ENCODE peak calls at places on chromosomes 16 and 17, in seven cellular contexts. One of them, this sample, is unnamed.
A peak's percentile ranks its signal among the peaks of the same experiment; 100 is the strongest.

GRCh38 chr16:78916928-78917545 is 683.5 kb downstream of the MAF start:
- DNase-seq in endothelial cell of umbilical vein: no peak
- DNase-seq in OCI-LY7: no peak
- DNase-seq in IMR-90: no peak
- DNase-seq in heart left ventricle: no peak
- DNase-seq in gastrocnemius medialis: no peak
- DNase-seq in lung: no peak
- DNase-seq in this sample: no peak

GRCh38 chr16:27326738-27327585 is 13.2 kb downstream of the IL4R start:
- DNase-seq in gastrocnemius medialis: peak; percentile 78
- DNase-seq in lung: peak; percentile 83
- DNase-seq in endothelial cell of umbilical vein: peak; percentile 78
- DNase-seq in IMR-90: peak; percentile 97
- DNase-seq in OCI-LY7: peak; percentile 38
- DNase-seq in heart left ventricle: peak; percentile 89
- DNase-seq in this sample: peak; percentile 24

GRCh38 chr16:78292726-78293380 is 193.4 kb downstream of the WWOX start:
- DNase-seq in OCI-LY7: no peak
- DNase-seq in lung: peak; percentile 32
- DNase-seq in IMR-90: no peak
- DNase-seq in gastrocnemius medialis: no peak
- DNase-seq in endothelial cell of umbilical vein: no peak
- DNase-seq in heart left ventricle: no peak
- DNase-seq in this sample: no peak

GRCh38 chr16:61246592-61246991 is 789.6 kb downstream of the CDH8 start:
- DNase-seq in endothelial cell of umbilical vein: no peak
- DNase-seq in gastrocnemius medialis: no peak
- DNase-seq in OCI-LY7: no peak
- DNase-seq in IMR-90: no peak
- DNase-seq in lung: no peak
- DNase-seq in heart left ventricle: no peak
- DNase-seq in this sample: no peak

GRCh38 chr16:12575288-12575687 is 228.4 kb downstream of the CPPED1 start:
- DNase-seq in gastrocnemius medialis: no peak
- DNase-seq in endothelial cell of umbilical vein: no peak
- DNase-seq in heart left ventricle: no peak
- DNase-seq in OCI-LY7: peak; percentile 73
- DNase-seq in lung: no peak
- DNase-seq in IMR-90: no peak
- DNase-seq in this sample: no peak

GRCh38 chr17:19720631-19721426 is 4.4 kb upstream of the SLC47A2 start:
- DNase-seq in OCI-LY7: no peak
- DNase-seq in endothelial cell of umbilical vein: no peak
- DNase-seq in IMR-90: no peak
- DNase-seq in gastrocnemius medialis: no peak
- DNase-seq in heart left ventricle: no peak
- DNase-seq in lung: no peak
- DNase-seq in this sample: no peak

GRCh38 chr17:76007850-76008165 is 7.2 kb downstream of the CDK3 start:
- DNase-seq in lung: no peak
- DNase-seq in heart left ventricle: no peak
- DNase-seq in IMR-90: no peak
- DNase-seq in OCI-LY7: no peak
- DNase-seq in gastrocnemius medialis: no peak
- DNase-seq in endothelial cell of umbilical vein: no peak
- DNase-seq in this sample: no peak

GRCh38 chr16:26071383-26071782 is 379.6 kb downstream of the HS3ST4 start:
- DNase-seq in OCI-LY7: no peak
- DNase-seq in gastrocnemius medialis: no peak
- DNase-seq in IMR-90: no peak
- DNase-seq in heart left ventricle: no peak
- DNase-seq in endothelial cell of umbilical vein: no peak
- DNase-seq in lung: no peak
- DNase-seq in this sample: no peak

GRCh38 chr16:84040823-84041391 is 1.7 kb downstream of the SLC38A8 start:
- DNase-seq in endothelial cell of umbilical vein: no peak
- DNase-seq in lung: no peak
- DNase-seq in OCI-LY7: no peak
- DNase-seq in IMR-90: peak; percentile 41
- DNase-seq in heart left ventricle: peak; percentile 9
- DNase-seq in gastrocnemius medialis: no peak
- DNase-seq in this sample: no peak

GRCh38 chr17:70661342-70662222 is 492.2 kb downstream of the KCNJ2 start:
- DNase-seq in endothelial cell of umbilical vein: no peak
- DNase-seq in gastrocnemius medialis: no peak
- DNase-seq in OCI-LY7: no peak
- DNase-seq in heart left ventricle: no peak
- DNase-seq in lung: peak; percentile 39
- DNase-seq in IMR-90: peak; percentile 12
- DNase-seq in this sample: no peak

GRCh38 chr16:20868890-20869289 is 31.3 kb downstream of the DCUN1D3 start:
- DNase-seq in endothelial cell of umbilical vein: peak; percentile 74
- DNase-seq in gastrocnemius medialis: peak; percentile 78
- DNase-seq in IMR-90: peak; percentile 57
- DNase-seq in OCI-LY7: no peak
- DNase-seq in heart left ventricle: peak; percentile 94
- DNase-seq in lung: peak; percentile 80
- DNase-seq in this sample: no peak

GRCh38 chr17:56624315-56624714 is 30.8 kb downstream of the NOG start:
- DNase-seq in OCI-LY7: no peak
- DNase-seq in heart left ventricle: no peak
- DNase-seq in IMR-90: no peak
- DNase-seq in gastrocnemius medialis: no peak
- DNase-seq in endothelial cell of umbilical vein: no peak
- DNase-seq in lung: no peak
- DNase-seq in this sample: no peak

GRCh38 chr17:58329808-58330543 is 1.4 kb upstream of the TSPOAP1 start:
- DNase-seq in heart left ventricle: no peak
- DNase-seq in OCI-LY7: peak; percentile 67
- DNase-seq in IMR-90: no peak
- DNase-seq in gastrocnemius medialis: no peak
- DNase-seq in lung: no peak
- DNase-seq in endothelial cell of umbilical vein: no peak
- DNase-seq in this sample: no peak

GRCh38 chr17:47955497-47956461 is 1.9 kb downstream of the PRR15L start:
- DNase-seq in gastrocnemius medialis: no peak
- DNase-seq in endothelial cell of umbilical vein: no peak
- DNase-seq in heart left ventricle: no peak
- DNase-seq in IMR-90: no peak
- DNase-seq in OCI-LY7: no peak
- DNase-seq in lung: peak; percentile 94
- DNase-seq in this sample: no peak

GRCh38 chr17:32007463-32008298 is 498 bp downstream of the LRRC37B start:
- DNase-seq in OCI-LY7: peak; percentile 59
- DNase-seq in endothelial cell of umbilical vein: peak; percentile 48
- DNase-seq in IMR-90: peak; percentile 19
- DNase-seq in lung: no peak
- DNase-seq in gastrocnemius medialis: peak; percentile 25
- DNase-seq in heart left ventricle: no peak
- DNase-seq in this sample: peak; percentile 28

GRCh38 chr17:9409026-9409425 is 166.6 kb downstream of the STX8 start:
- DNase-seq in lung: no peak
- DNase-seq in OCI-LY7: no peak
- DNase-seq in gastrocnemius medialis: no peak
- DNase-seq in endothelial cell of umbilical vein: no peak
- DNase-seq in IMR-90: no peak
- DNase-seq in heart left ventricle: no peak
- DNase-seq in this sample: no peak

GRCh38 chr17:31511176-31511540 is 119.7 kb downstream of the RAB11FIP4 start:
- DNase-seq in OCI-LY7: no peak
- DNase-seq in IMR-90: no peak
- DNase-seq in lung: no peak
- DNase-seq in heart left ventricle: peak; percentile 4
- DNase-seq in gastrocnemius medialis: no peak
- DNase-seq in endothelial cell of umbilical vein: peak; percentile 18
- DNase-seq in this sample: no peak

GRCh38 chr16:2056077-2056476 is 8.3 kb downstream of the TSC2 start:
- DNase-seq in endothelial cell of umbilical vein: no peak
- DNase-seq in OCI-LY7: no peak
- DNase-seq in heart left ventricle: no peak
- DNase-seq in IMR-90: no peak
- DNase-seq in gastrocnemius medialis: no peak
- DNase-seq in lung: no peak
- DNase-seq in this sample: no peak

GRCh38 chr17:41654134-41654907 is 29.9 kb upstream of the KRT17 start:
- DNase-seq in lung: peak; percentile 79
- DNase-seq in heart left ventricle: peak; percentile 19
- DNase-seq in OCI-LY7: no peak
- DNase-seq in gastrocnemius medialis: no peak
- DNase-seq in endothelial cell of umbilical vein: no peak
- DNase-seq in IMR-90: no peak
- DNase-seq in this sample: no peak

GRCh38 chr16:1285669-1286491 is 23.6 kb upstream of the UBE2I start:
- DNase-seq in endothelial cell of umbilical vein: no peak
- DNase-seq in heart left ventricle: no peak
- DNase-seq in IMR-90: no peak
- DNase-seq in lung: no peak
- DNase-seq in OCI-LY7: no peak
- DNase-seq in gastrocnemius medialis: no peak
- DNase-seq in this sample: no peak

GRCh38 chr17:21189361-21189760 is 24.6 kb downstream of the TMEM11 start:
- DNase-seq in lung: no peak
- DNase-seq in heart left ventricle: no peak
- DNase-seq in gastrocnemius medialis: no peak
- DNase-seq in IMR-90: no peak
- DNase-seq in endothelial cell of umbilical vein: no peak
- DNase-seq in OCI-LY7: no peak
- DNase-seq in this sample: no peak

GRCh38 chr17:80664217-80664780 is 119.7 kb downstream of the RPTOR start:
- DNase-seq in lung: no peak
- DNase-seq in IMR-90: no peak
- DNase-seq in OCI-LY7: no peak
- DNase-seq in gastrocnemius medialis: no peak
- DNase-seq in heart left ventricle: no peak
- DNase-seq in endothelial cell of umbilical vein: no peak
- DNase-seq in this sample: no peak

GRCh38 chr16:72126429-72126765 is 32.8 kb downstream of the DHX38 start:
- DNase-seq in lung: no peak
- DNase-seq in heart left ventricle: no peak
- DNase-seq in endothelial cell of umbilical vein: no peak
- DNase-seq in gastrocnemius medialis: no peak
- DNase-seq in IMR-90: no peak
- DNase-seq in OCI-LY7: no peak
- DNase-seq in this sample: no peak

DNA sequence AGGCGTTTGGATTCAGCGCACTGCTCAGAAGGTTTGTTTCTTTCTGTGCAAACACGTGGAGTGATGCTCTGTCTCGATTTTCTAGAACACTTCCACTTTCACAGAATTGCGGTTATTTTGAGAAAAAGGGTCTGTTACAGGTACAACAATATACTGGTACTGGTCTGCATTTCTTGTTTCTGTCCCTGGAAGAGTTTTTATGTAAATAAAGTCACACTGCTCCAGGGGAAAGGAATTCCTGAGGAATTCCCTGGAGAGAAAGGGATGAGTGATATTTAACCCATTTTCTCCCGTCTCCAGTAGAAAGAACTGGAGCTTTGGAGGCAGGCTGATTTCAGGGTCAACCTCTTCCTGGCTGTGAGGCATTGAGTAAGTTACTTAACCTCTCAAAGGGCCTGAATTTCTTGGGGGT is 16.2 kb upstream of the RMI2 start:
- DNase-seq in heart left ventricle: no peak
- DNase-seq in endothelial cell of umbilical vein: no peak
- DNase-seq in OCI-LY7: peak; percentile 80
- DNase-seq in IMR-90: peak; percentile 44
- DNase-seq in lung: no peak
- DNase-seq in gastrocnemius medialis: no peak
- DNase-seq in this sample: no peak
- H3K4me3 ChIP-seq in heart left ventricle: no peak overlapping the region
- H3K4me3 ChIP-seq in endothelial cell of umbilical vein: no peak overlapping the region
- H3K4me3 ChIP-seq in OCI-LY7: peak overlapping the region; percentile 62
- H3K4me3 ChIP-seq in IMR-90: peak overlapping the region; percentile 9
- H3K4me3 ChIP-seq in lung: no peak overlapping the region
- H3K4me3 ChIP-seq in gastrocnemius medialis: no peak overlapping the region
- H3K4me3 ChIP-seq in this sample: no peak overlapping the region

GRCh38 chr16:30581462-30581861 is 4.0 kb downstream of the ZNF785 start:
- DNase-seq in lung: no peak
- DNase-seq in gastrocnemius medialis: no peak
- DNase-seq in OCI-LY7: no peak
- DNase-seq in endothelial cell of umbilical vein: no peak
- DNase-seq in heart left ventricle: no peak
- DNase-seq in IMR-90: no peak
- DNase-seq in this sample: no peak
- H3K4me1 ChIP-seq in lung: no peaks in the 10 kb centered on the region
- H3K4me1 ChIP-seq in gastrocnemius medialis: peaks cover 14% of the 10 kb centered on the region
- H3K4me1 ChIP-seq in OCI-LY7: peaks cover 18% of the 10 kb centered on the region
- H3K4me1 ChIP-seq in endothelial cell of umbilical vein: peaks cover 7% of the 10 kb centered on the region
- H3K4me1 ChIP-seq in heart left ventricle: peaks cover 17% of the 10 kb centered on the region
- H3K4me1 ChIP-seq in IMR-90: peaks cover 3% of the 10 kb centered on the region
- H3K4me1 ChIP-seq in this sample: peaks cover 15% of the 10 kb centered on the region

DNA sequence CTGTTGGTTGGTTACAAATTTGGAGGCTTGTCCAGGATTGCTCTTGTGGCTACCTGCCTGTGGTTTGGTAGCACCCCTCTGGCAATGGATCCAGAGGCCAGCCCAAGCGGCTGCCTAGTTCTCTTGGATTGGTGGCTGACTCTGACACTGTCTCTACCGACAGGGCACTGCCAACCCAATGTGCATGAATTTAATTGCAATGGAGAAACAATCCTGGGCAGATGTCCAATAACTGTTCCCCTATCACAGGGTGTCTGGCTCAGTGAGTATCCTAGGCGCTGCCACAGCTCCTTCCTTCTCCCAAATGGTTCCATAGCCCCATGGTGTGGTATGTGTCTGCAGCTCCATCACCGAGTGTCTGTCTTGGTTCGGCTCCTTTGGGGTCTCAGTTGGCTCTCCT is 19.5 kb downstream of the N4BP1 start:
- DNase-seq in gastrocnemius medialis: no peak
- DNase-seq in lung: no peak
- DNase-seq in OCI-LY7: no peak
- DNase-seq in heart left ventricle: no peak
- DNase-seq in IMR-90: no peak
- DNase-seq in endothelial cell of umbilical vein: no peak
- DNase-seq in this sample: no peak
- H3K9me3 ChIP-seq in gastrocnemius medialis: no peaks in the 10 kb centered on the region
- H3K9me3 ChIP-seq in lung: no peaks in the 10 kb centered on the region
- H3K9me3 ChIP-seq in OCI-LY7: peaks cover 45% of the 10 kb centered on the region
- H3K9me3 ChIP-seq in heart left ventricle: no peaks in the 10 kb centered on the region
- H3K9me3 ChIP-seq in IMR-90: peaks cover 13% of the 10 kb centered on the region
- H3K9me3 ChIP-seq in endothelial cell of umbilical vein: no peaks in the 10 kb centered on the region
- H3K9me3 ChIP-seq in this sample: peaks cover 4% of the 10 kb centered on the region

GRCh38 chr17:18379246-18380146 is 1.9 kb downstream of the EVPLL start:
- DNase-seq in endothelial cell of umbilical vein: no peak
- DNase-seq in heart left ventricle: no peak
- DNase-seq in IMR-90: no peak
- DNase-seq in gastrocnemius medialis: no peak
- DNase-seq in lung: no peak
- DNase-seq in OCI-LY7: no peak
- DNase-seq in this sample: no peak

GRCh38 chr17:18381953-18382245 is 4.3 kb downstream of the EVPLL start:
- DNase-seq in gastrocnemius medialis: no peak
- DNase-seq in OCI-LY7: no peak
- DNase-seq in endothelial cell of umbilical vein: no peak
- DNase-seq in lung: no peak
- DNase-seq in heart left ventricle: no peak
- DNase-seq in IMR-90: no peak
- DNase-seq in this sample: no peak

GRCh38 chr17:18380471-18381157 is 3.0 kb downstream of the EVPLL start:
- DNase-seq in OCI-LY7: no peak
- DNase-seq in lung: no peak
- DNase-seq in endothelial cell of umbilical vein: no peak
- DNase-seq in IMR-90: no peak
- DNase-seq in gastrocnemius medialis: no peak
- DNase-seq in heart left ventricle: no peak
- DNase-seq in this sample: no peak

GRCh38 chr17:18381158-18381952 is 3.8 kb downstream of the EVPLL start:
- DNase-seq in heart left ventricle: no peak
- DNase-seq in gastrocnemius medialis: no peak
- DNase-seq in lung: no peak
- DNase-seq in endothelial cell of umbilical vein: no peak
- DNase-seq in IMR-90: no peak
- DNase-seq in OCI-LY7: no peak
- DNase-seq in this sample: no peak

GRCh38 chr17:18382441-18383078 is 5.0 kb downstream of the EVPLL start:
- DNase-seq in endothelial cell of umbilical vein: no peak
- DNase-seq in OCI-LY7: no peak
- DNase-seq in IMR-90: no peak
- DNase-seq in lung: no peak
- DNase-seq in gastrocnemius medialis: no peak
- DNase-seq in heart left ventricle: no peak
- DNase-seq in this sample: no peak
- H3K4me3 ChIP-seq in endothelial cell of umbilical vein: no peak overlapping the region
- H3K4me3 ChIP-seq in OCI-LY7: no peak overlapping the region
- H3K4me3 ChIP-seq in IMR-90: no peak overlapping the region
- H3K4me3 ChIP-seq in lung: no peak overlapping the region
- H3K4me3 ChIP-seq in gastrocnemius medialis: no peak overlapping the region
- H3K4me3 ChIP-seq in heart left ventricle: no peak overlapping the region
- H3K4me3 ChIP-seq in this sample: no peak overlapping the region